ENCODE peak calls at places on chromosomes 16 and 17, in four cellular contexts. D, V, Q and H are unnamed samples.

GRCh38 chr17:2468270-2468669 is 43.4 kb downstream of the METTL16 start:
- DNase-seq in D (no peak), V (no peak), Q (no peak), H (no peak)

GRCh38 chr16:17801024-17801423 is 330.3 kb upstream of the XYLT1 start:
- DNase-seq in D (no peak), V (no peak), Q (no peak), H (no peak)

GRCh38 chr16:18800674-18801196 is 614 bp downstream of the ARL6IP1 start:
- DNase-seq in D (no peak), V (no peak), Q (no peak), H (peak)

GRCh38 chr16:78443780-78444422 is 344.4 kb downstream of the WWOX start:
- DNase-seq in D (no peak), V (no peak), Q (no peak), H (peak)

GRCh38 chr17:19304209-19304608 is 58.3 kb downstream of the B9D1 start:
- DNase-seq in D (peak), V (peak), Q (no peak), H (peak)

GRCh38 chr17:42253173-42253545 is 23.0 kb downstream of the STAT5B start:
- DNase-seq in D (no peak), V (no peak), Q (no peak), H (peak)

GRCh38 chr16:64545769-64546168 is 576.1 kb downstream of the CDH11 start:
- DNase-seq in D (no peak), V (no peak), Q (no peak), H (no peak)

GRCh38 chr17:71550675-71551074 is 570.1 kb upstream of the SOX9 start:
- DNase-seq in D (no peak), V (no peak), Q (no peak), H (no peak)

GRCh38 chr17:7215136-7215638 is 4.4 kb downstream of the DLG4 start:
- DNase-seq in D (no peak), V (no peak), Q (no peak), H (no peak)

GRCh38 chr17:42287305-42288077 is 807 bp upstream of the STAT5A start:
- DNase-seq in D (no peak), V (no peak), Q (peak), H (peak)

DNA sequence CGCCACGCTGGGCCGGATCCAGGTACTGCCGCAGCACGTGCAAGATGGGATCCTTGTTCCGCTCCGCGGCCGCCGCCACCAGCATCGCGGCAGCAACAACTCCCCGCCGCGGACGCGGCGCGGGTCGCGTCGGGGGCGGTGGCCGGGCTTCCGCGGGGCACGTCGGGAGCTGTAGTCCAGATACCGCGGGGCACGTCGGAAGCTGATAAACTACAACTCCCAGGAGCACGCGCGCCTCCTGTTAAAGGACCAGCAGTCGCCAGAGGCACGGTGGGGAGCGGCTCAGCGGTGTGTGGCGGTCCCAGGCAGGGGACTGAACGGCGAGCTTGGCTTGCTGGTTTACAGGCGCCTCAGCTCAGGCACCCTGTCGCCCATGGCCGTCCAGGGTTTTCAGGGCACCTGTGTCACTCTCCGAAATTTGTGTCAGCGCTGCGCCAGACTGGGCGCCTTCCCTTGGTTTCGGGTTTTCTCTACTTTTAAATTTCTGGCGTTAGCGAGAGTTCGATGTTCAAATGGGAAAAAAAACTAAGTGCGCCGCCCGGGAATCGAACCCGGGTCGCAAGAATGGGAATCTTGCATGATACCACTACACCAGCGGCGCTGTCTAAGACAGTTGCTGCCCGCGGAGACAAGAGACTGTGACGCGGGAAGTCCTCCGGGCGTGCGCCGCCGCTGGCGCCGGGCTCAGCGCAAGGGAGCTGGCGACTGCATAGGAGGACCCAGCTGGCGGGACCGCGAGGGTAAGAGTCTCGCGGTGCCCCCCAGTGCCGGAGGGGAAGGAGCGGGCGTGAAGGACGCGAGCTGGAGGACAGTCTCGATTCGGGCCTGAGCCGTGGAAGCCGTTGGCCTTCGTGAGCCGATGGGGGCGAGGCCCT is at the start of gene METTL26:
- DNase-seq in D (peak), V (peak), Q (peak), H (peak)
- TF ChIP-seq POLR2A in D (no peak), V (peak), Q (peak), H (peak)

DNA sequence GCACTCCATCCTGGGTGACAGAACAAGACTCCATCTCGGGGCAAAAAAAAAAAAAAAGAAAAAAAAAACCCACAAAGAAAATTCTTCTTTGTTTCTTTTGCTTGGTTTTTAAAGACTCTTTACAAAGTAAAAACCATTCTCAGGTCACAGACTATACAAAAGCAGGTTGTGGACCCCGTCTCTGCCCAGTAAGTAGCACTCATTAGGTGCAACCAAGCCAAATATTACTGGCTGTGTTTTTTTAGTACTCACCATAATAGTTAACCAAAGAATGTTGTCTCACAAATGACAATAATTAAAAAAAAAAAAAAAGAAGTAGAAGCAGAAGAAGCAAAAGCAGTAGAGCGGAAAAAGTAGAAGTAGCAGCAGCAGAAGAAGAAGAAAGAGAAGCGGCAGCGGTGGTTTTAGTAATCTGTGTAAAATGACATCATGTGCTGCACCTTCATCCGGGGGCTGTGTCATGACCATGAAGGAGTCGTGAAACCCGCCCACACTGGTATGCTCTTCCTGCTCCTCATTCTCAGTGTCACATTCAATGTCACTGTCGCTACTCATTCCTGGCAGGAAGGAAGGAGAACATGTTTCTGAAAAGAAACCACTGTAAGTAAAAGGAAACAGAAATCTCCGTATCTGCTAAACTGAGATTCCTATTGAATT is 105.4 kb downstream of the TRIM37 start:
- DNase-seq in D (peak), V (no peak), Q (no peak), H (no peak)
- TF ChIP-seq POLR2A in D (no peak), V (no peak), Q (no peak), H (no peak)

GRCh38 chr17:73062726-73063125 is 29.8 kb downstream of the SLC39A11 start:
- DNase-seq in D (no peak), V (no peak), Q (no peak), H (no peak)

GRCh38 chr17:73058022-73058421 is 34.5 kb downstream of the SLC39A11 start:
- DNase-seq in D (no peak), V (no peak), Q (no peak), H (no peak)

GRCh38 chr17:73052923-73053322 is 39.6 kb downstream of the SLC39A11 start:
- DNase-seq in D (no peak), V (no peak), Q (no peak), H (no peak)

DNA sequence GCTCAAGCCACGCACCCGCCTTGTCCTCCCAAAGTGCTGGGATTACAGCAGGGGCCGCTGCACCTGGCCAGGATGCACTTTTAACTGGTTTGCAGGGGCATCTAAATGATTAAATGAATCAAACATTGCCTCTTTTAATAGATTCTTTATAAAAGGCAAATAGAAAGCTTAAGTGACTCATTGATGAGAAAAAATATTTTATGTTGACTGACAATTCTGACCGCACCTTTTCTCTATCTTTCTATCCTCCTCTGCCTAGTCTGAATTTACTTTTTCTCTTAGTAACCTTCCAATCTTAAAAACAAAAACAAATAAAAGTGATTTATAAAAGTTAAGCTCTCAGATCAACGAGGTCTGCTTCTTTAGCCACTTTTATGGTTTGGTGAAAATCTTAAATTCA is 35.3 kb downstream of the SLC39A11 start:
- DNase-seq in D (no peak), V (no peak), Q (no peak), H (no peak)
- TF ChIP-seq POLR2A in D (no peak), V (no peak), Q (no peak), H (no peak)

DNA sequence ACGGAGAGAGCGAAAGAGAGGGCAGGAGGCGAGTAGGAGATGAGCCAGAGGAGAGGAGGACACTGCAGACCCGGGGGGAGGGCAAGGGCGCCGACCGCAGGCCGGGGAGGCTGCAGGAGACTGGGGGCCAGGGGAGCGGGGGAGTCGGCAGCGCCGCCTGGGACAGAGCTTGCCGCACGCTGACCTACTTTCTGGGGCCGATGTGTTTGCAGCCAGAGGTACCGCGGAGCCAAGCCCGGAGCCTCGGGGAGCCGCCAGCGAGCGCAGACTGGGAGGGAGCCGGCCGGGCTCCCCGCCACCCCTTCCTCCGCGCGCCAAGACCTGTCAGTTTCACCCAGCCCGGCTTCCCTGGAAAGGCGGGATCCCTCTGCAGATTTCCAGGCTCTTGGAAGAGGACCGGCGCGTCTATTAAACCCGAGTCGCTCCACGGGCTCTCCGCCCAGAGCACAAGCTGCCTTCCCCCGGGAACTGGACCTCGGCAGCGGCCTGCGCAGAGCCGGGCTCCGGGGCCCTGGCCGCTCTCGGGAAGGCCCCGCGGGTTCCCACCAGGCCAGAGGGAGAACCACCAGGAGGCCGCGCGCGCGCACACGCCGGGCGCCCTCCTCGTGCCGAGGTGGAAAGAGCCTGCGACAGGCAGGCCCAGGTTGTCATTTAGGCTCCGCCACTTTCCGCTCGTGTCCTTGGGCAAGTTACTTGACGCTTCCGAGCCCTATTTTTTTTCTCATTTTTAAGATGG is 74.5 kb downstream of the CMC2 start:
- DNase-seq in D (no peak), V (peak), Q (peak), H (no peak)
- TF ChIP-seq POLR2A in D (no peak), V (peak), Q (no peak), H (no peak)

DNA sequence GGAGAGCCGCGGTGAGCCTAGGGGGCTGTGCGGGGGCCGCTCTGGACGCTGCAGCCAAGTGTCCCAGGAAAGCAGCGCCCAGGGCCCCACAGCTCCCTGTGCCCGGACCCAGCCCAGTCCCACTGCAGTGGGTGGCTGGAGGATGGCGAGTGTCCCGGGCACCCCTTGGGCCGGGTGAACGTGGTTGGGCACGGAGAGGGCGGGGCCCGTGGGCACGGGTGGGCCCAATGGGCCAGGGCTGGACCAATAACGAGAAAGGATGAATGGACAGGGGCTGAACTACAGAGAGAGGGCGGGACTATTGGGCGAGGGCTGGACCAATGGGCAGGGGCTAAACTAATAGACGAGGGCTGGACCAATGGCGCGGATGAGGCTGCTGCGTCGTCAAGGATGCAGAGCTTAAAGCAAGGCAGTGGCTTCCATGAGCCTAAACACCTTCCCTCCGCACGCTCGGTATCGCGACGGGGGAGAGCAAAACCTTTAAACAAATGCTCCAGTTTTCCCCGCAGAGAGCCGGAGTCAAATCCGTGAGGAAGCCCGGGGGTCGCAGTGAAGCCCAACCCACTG is 472 bp upstream of the FLYWCH2 start:
- DNase-seq in D (peak), V (peak), Q (peak), H (peak)
- TF ChIP-seq POLR2A in D (no peak), V (no peak), Q (no peak), H (no peak)

GRCh38 chr17:45262516-45263476 is 902 bp upstream of the SPATA32 start:
- DNase-seq in D (no peak), V (no peak), Q (no peak), H (no peak)

GRCh38 chr17:45264430-45264829 is 2.5 kb upstream of the SPATA32 start:
- DNase-seq in D (no peak), V (no peak), Q (no peak), H (no peak)

GRCh38 chr17:45263477-45263860 is 1.6 kb upstream of the SPATA32 start:
- DNase-seq in D (no peak), V (no peak), Q (no peak), H (no peak)

GRCh38 chr17:45260204-45260783 is 1.6 kb downstream of the SPATA32 start:
- DNase-seq in D (no peak), V (no peak), Q (no peak), H (no peak)

GRCh38 chr17:45261577-45262515 is at the start of gene SPATA32:
- DNase-seq in D (no peak), V (no peak), Q (peak), H (peak)
- TF ChIP-seq POLR2A in D (no peak), V (no peak), Q (no peak), H (peak)

DNA sequence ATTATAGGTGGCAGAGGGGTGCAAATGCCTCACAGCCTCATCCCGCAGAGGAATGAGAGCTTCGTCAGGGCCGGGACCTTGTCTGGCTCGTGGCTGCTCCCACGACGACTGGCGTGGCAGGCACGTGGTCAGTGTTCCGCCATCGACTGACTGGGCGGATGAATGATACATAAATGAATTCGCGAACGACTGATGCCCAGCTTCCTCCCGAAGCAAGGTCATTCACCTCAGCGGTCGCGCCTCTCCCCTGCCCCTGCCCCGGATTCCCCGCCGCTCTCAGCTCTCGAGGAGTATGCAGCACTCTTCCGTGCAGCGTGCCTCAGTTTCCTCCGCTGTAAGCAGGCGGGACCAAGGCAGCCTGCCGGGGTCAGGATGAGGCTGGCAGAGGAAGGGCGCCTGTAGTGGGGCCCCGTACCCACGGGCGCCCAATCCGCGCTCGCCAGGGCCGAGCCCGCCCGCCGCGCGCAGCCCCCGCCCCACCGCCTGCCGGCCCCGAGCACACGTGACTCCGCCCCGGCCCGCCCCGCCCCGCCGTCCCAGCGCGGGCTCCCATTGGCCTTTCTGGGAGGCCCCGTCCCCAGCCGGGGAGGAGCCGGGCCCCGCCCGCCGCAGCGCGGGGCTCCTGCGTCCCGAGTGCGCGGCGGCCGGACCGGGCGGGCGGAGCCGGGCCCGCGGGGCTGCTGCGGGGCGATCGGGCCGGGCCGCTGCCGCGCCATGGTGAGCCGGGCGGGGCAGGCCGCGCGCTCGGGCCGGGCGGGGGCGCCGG is at the start of gene SNN:
- DNase-seq in D (no peak), V (peak), Q (peak), H (peak)
- TF ChIP-seq POLR2A in D (no peak), V (no peak), Q (peak), H (no peak)

GRCh38 chr16:23835390-23836077 is at the start of gene PRKCB:
- DNase-seq in D (peak), V (no peak), Q (peak), H (peak)

GRCh38 chr16:23836078-23836403 is 258 bp downstream of the PRKCB start:
- DNase-seq in D (no peak), V (no peak), Q (no peak), H (no peak)

GRCh38 chr16:23838485-23839142 is 2.8 kb downstream of the PRKCB start:
- DNase-seq in D (no peak), V (no peak), Q (no peak), H (no peak)

GRCh38 chr16:23837553-23838308 is 1.9 kb downstream of the PRKCB start:
- DNase-seq in D (no peak), V (no peak), Q (no peak), H (no peak)

DNA sequence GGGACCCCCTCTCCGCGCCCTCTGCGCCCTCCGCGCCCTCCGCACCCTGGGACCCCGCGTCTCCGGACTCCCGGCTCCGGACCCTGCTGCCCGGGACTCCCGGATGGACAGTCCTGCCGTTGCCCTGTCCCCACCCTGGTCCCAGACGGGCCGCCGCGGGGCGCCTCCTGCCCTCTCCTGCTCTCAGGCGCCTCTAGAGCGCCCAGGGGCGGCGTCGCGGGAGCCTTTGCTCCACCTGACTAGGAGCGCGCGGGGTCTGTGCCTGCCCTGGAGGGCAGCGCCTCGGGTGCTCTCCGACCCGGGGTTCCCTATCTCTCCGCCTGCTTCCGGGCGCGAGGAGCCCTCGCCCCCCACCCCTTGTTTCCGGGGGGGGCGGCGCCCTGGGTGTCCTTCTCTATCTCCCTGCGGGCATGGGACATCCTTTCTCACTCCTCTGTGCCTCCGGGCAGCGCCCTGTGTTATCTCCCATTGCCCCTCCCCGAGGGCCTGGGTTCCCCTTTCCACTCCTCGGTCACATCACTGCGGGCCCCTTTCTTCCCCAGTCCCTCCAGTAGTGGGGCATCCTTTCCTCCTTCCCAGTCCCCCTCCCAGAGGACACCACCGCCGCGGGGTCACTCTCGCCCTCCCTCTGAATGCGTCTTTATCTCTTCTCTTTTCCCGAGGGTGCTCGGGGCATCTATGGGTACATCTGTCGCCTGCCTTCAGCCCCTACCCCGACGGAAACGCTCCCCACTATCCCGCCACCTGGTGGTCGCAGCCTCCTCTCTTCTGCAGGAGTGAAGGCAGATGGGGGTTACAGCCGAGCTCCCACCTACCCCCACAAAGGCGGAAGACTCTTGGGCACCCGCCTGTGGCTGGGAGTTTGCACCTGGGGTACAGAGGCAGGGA is 865 bp downstream of the PRKCB start:
- DNase-seq in D (no peak), V (no peak), Q (no peak), H (peak)
- TF ChIP-seq POLR2A in D (no peak), V (no peak), Q (no peak), H (no peak)

GRCh38 chr16:30378236-30379164 is 3.9 kb downstream of the SEPTIN1 start:
- DNase-seq in D (peak), V (peak), Q (peak), H (peak)
- TF ChIP-seq POLR2A in D (no peak), V (peak), Q (peak), H (peak)